ENCODE peak calls at places on chromosomes 11 and 22, in four cellular contexts. One of them, this sample, is unnamed.

GRCh38 chr11:67174311-67174710 is 55.2 kb downstream of the KDM2A start:
- DNase-seq in GM23248: no peak
- DNase-seq in GM12878: no peak
- DNase-seq in dorsolateral prefrontal cortex: no peak
- DNase-seq in this sample: no peak

GRCh38 chr22:35783943-35784614 is 66.4 kb downstream of the APOL5 start:
- DNase-seq in GM12878: no peak
- DNase-seq in dorsolateral prefrontal cortex: no peak
- DNase-seq in GM23248: peak
- DNase-seq in this sample: peak

GRCh38 chr11:11211186-11211585 is 141.9 kb downstream of the CSNK2A3 start:
- DNase-seq in dorsolateral prefrontal cortex: no peak
- DNase-seq in GM23248: no peak
- DNase-seq in GM12878: no peak
- DNase-seq in this sample: peak

GRCh38 chr11:4459470-4459869 is 10.4 kb downstream of the OR52K2 start:
- DNase-seq in GM23248: peak
- DNase-seq in dorsolateral prefrontal cortex: no peak
- DNase-seq in GM12878: no peak
- DNase-seq in this sample: peak

GRCh38 chr22:29308148-29308790 is 1.8 kb downstream of the GAS2L1 start:
- DNase-seq in dorsolateral prefrontal cortex: peak
- DNase-seq in GM23248: no peak
- DNase-seq in GM12878: no peak
- DNase-seq in this sample: no peak

GRCh38 chr11:43508511-43508918 is 149.8 kb downstream of the TTC17 start:
- DNase-seq in dorsolateral prefrontal cortex: no peak
- DNase-seq in GM12878: no peak
- DNase-seq in GM23248: peak
- DNase-seq in this sample: peak

GRCh38 chr11:61072316-61073109 is 29.8 kb upstream of the CD5 start:
- DNase-seq in dorsolateral prefrontal cortex: no peak
- DNase-seq in GM23248: no peak
- DNase-seq in GM12878: no peak
- DNase-seq in this sample: no peak

GRCh38 chr22:38078046-38078840 is 5.7 kb downstream of the SLC16A8 start:
- DNase-seq in dorsolateral prefrontal cortex: no peak
- DNase-seq in GM23248: no peak
- DNase-seq in GM12878: no peak
- DNase-seq in this sample: no peak

GRCh38 chr11:85132839-85133238 is 494.3 kb downstream of the DLG2 start:
- DNase-seq in dorsolateral prefrontal cortex: peak
- DNase-seq in GM23248: peak
- DNase-seq in GM12878: no peak
- DNase-seq in this sample: peak

GRCh38 chr11:57638005-57638760 is 11.5 kb downstream of the YPEL4 start:
- DNase-seq in GM12878: no peak
- DNase-seq in dorsolateral prefrontal cortex: peak
- DNase-seq in GM23248: peak
- DNase-seq in this sample: peak

GRCh38 chr11:119120639-119121007 is 757 bp upstream of the HINFP start:
- DNase-seq in GM12878: no peak
- DNase-seq in GM23248: peak
- DNase-seq in dorsolateral prefrontal cortex: no peak
- DNase-seq in this sample: peak

GRCh38 chr22:22080270-22080669 is 97.7 kb upstream of the TOP3B start:
- DNase-seq in dorsolateral prefrontal cortex: no peak
- DNase-seq in GM12878: no peak
- DNase-seq in GM23248: no peak
- DNase-seq in this sample: peak

GRCh38 chr11:58395581-58395980 is 11.1 kb downstream of the OR5B3 start:
- DNase-seq in dorsolateral prefrontal cortex: no peak
- DNase-seq in GM12878: no peak
- DNase-seq in GM23248: peak
- DNase-seq in this sample: peak

GRCh38 chr11:1756024-1756561 is 5.7 kb upstream of the IFITM10 start:
- DNase-seq in GM12878: no peak
- DNase-seq in GM23248: no peak
- DNase-seq in dorsolateral prefrontal cortex: no peak
- DNase-seq in this sample: no peak

GRCh38 chr11:124812876-124813275 is 12.7 kb upstream of the MSANTD2 start:
- DNase-seq in GM12878: no peak
- DNase-seq in GM23248: peak
- DNase-seq in dorsolateral prefrontal cortex: no peak
- DNase-seq in this sample: no peak

GRCh38 chr11:124315052-124315451 is 1.3 kb upstream of the OR8D1 start:
- DNase-seq in dorsolateral prefrontal cortex: no peak
- DNase-seq in GM23248: peak
- DNase-seq in GM12878: no peak
- DNase-seq in this sample: peak

GRCh38 chr11:9250139-9250582 is 15.0 kb downstream of the DENND5A start:
- DNase-seq in dorsolateral prefrontal cortex: no peak
- DNase-seq in GM12878: peak
- DNase-seq in GM23248: no peak
- DNase-seq in this sample: no peak

GRCh38 chr11:67053896-67054850 is 2.5 kb upstream of the RHOD start:
- DNase-seq in GM12878: no peak
- DNase-seq in dorsolateral prefrontal cortex: peak
- DNase-seq in GM23248: peak
- DNase-seq in this sample: peak

GRCh38 chr11:70399681-70400112 is 1.4 kb downstream of the CTTN start:
- DNase-seq in GM23248: peak
- DNase-seq in GM12878: no peak
- DNase-seq in dorsolateral prefrontal cortex: peak
- DNase-seq in this sample: peak

GRCh38 chr11:19511413-19512183 is 201.0 kb upstream of the NAV2 start:
- DNase-seq in GM23248: no peak
- DNase-seq in GM12878: no peak
- DNase-seq in dorsolateral prefrontal cortex: peak
- DNase-seq in this sample: peak

GRCh38 chr11:134901536-134901935 is 489.5 kb upstream of the B3GAT1 start:
- DNase-seq in GM23248: no peak
- DNase-seq in dorsolateral prefrontal cortex: no peak
- DNase-seq in GM12878: no peak
- DNase-seq in this sample: no peak

GRCh38 chr11:118957549-118957948 is 1.5 kb downstream of the UPK2 start:
- DNase-seq in dorsolateral prefrontal cortex: no peak
- DNase-seq in GM12878: no peak
- DNase-seq in GM23248: no peak
- DNase-seq in this sample: no peak

DNA sequence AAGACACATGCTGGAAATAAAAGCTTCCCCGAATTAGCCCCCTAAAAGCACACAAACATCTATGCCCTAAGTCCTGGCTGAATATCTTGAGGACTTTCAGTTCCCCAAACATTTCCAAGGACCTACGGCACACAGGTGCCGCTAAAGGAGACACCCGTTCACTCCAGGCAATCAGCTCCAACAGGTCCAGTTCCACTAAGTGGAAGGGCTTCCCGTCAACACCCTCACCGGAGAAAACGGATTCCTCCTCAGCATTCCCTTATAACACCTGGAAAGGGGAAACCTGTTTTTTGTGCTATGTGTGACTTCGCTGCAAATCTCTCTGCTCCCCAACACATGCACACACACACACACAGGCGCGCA is 3.9 kb downstream of the TENM4 start:
- DNase-seq in GM23248: no peak
- DNase-seq in dorsolateral prefrontal cortex: no peak
- DNase-seq in GM12878: no peak
- DNase-seq in this sample: no peak
- H3K4me3 ChIP-seq in GM23248: peak
- H3K4me3 ChIP-seq in dorsolateral prefrontal cortex: peak
- H3K4me3 ChIP-seq in GM12878: no peak
- H3K4me3 ChIP-seq in this sample: peak

DNA sequence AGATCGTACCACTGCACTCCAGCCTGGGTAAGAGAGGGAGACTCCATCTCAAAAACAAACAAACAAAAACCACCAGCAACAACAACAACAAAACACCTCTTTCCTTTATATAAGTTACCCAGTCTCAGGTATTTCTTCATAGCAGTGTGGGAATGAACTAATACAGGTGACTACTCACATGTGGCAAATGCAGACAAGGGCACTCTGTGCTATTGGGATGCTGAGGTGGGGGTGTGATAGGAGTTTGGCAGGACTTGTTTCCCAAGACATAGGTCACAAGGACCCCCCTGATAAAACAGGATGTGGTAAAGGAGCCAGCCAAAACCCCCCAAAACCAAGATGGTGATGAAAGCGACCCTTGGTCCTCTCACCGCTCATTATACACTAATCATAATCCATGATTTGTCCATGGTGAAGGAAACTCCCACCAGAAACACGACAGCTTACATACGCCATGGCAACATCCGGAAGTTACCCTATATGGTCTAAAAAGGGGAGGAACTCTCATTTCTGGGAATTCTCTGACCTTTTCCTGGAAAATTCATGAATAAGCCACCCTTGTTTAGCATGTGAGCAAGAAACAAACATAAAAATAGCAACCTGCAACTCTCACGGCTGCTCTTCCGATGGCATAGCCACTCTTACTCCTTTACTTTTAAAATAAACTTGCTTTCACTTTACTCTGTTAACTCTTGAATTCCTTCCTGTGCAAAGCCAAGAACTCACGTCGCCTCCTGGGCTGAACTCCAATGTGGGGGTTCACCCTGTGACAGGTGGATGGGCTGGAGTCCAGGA is 18.8 kb upstream of the INCENP start:
- DNase-seq in GM23248: peak
- DNase-seq in GM12878: no peak
- DNase-seq in dorsolateral prefrontal cortex: no peak
- DNase-seq in this sample: peak
- H3K4me3 ChIP-seq in GM23248: peak
- H3K4me3 ChIP-seq in GM12878: no peak
- H3K4me3 ChIP-seq in dorsolateral prefrontal cortex: no peak
- H3K4me3 ChIP-seq in this sample: no peak

DNA sequence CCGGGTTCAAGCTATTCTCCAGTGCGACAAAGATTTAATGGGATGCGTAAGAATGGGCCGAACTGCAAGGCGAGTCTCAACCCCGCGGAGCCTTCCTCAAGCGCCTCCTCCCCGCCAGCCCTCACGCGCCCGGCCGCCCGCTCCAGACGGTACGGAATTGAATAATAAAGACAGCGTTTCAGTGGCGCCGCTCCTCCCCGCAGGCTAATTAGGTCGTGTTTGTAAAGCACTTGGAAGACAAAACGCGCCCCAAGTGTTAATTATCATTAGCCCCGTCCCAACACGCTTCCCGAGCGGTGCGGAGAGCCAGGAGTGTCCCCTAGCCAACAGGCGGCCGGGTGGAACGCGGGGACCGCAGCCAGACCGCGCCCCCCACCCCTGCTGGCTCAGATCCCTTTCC is 192.0 kb downstream of the BUD13 start:
- DNase-seq in GM12878: no peak
- DNase-seq in GM23248: peak
- DNase-seq in dorsolateral prefrontal cortex: peak
- DNase-seq in this sample: no peak
- H3K4me3 ChIP-seq in GM12878: no peak
- H3K4me3 ChIP-seq in GM23248: no peak
- H3K4me3 ChIP-seq in dorsolateral prefrontal cortex: no peak
- H3K4me3 ChIP-seq in this sample: no peak

GRCh38 chr11:46351606-46352005 is 4.3 kb downstream of the DGKZ start:
- DNase-seq in GM12878: no peak
- DNase-seq in GM23248: no peak
- DNase-seq in dorsolateral prefrontal cortex: no peak
- DNase-seq in this sample: no peak
- H3K4me3 ChIP-seq in GM12878: no peak
- H3K4me3 ChIP-seq in GM23248: no peak
- H3K4me3 ChIP-seq in dorsolateral prefrontal cortex: peak
- H3K4me3 ChIP-seq in this sample: no peak

DNA sequence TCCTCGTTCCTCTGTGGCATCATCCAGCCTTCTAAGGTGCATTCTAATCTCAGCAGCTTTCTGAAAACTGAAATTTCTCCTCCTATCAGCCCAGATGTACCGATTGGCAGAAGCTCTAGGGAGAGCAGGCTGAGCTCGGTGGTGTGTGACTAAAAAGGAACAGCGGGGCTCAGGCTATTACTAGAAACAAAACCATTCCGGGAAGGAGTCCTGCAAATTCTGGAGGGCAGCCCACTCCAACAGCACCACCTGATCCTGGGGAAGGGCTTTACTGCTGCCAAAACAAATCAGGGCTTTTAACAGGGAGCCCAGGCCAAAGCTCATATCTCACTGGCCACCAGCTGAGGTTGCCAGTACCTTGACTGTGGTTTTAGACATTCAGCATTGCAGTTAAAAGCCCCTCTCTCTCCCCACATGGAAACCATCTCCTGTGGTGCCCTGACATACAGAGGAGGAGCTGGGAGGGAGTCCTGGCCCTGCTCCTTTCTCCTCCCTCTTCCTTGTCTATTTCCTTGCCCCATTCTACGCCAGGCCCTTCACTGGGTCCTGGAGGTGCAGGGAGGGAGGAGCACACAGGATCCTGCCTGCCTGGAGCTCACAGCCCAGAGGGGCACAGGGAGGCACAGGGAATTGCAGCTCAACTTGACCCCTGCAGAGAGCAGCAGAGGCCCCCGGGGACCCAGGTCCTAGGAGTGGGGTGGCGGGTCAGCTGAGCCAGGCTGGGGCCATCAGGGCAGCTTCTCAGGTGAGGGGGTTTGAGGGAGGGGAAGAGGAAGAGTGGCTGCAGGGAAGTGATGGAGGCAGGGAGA is 889 bp downstream of the PLAAT4 start:
- DNase-seq in GM23248: peak
- DNase-seq in dorsolateral prefrontal cortex: peak
- DNase-seq in GM12878: no peak
- DNase-seq in this sample: peak
- H3K4me3 ChIP-seq in GM23248: peak
- H3K4me3 ChIP-seq in dorsolateral prefrontal cortex: peak
- H3K4me3 ChIP-seq in GM12878: peak
- H3K4me3 ChIP-seq in this sample: peak

GRCh38 chr22:17628304-17629166 is at the start of gene ATP6V1E1:
- DNase-seq in dorsolateral prefrontal cortex: peak
- DNase-seq in GM12878: peak
- DNase-seq in GM23248: peak
- DNase-seq in this sample: peak

GRCh38 chr22:17627961-17628303 is 617 bp downstream of the ATP6V1E1 start:
- DNase-seq in GM23248: peak
- DNase-seq in GM12878: no peak
- DNase-seq in dorsolateral prefrontal cortex: no peak
- DNase-seq in this sample: no peak

GRCh38 chr22:17629167-17629489 is 579 bp upstream of the ATP6V1E1 start:
- DNase-seq in GM23248: peak
- DNase-seq in dorsolateral prefrontal cortex: no peak
- DNase-seq in GM12878: no peak
- DNase-seq in this sample: no peak

GRCh38 chr22:17631076-17631565 is 2.6 kb upstream of the ATP6V1E1 start:
- DNase-seq in dorsolateral prefrontal cortex: no peak
- DNase-seq in GM23248: no peak
- DNase-seq in GM12878: no peak
- DNase-seq in this sample: no peak

DNA sequence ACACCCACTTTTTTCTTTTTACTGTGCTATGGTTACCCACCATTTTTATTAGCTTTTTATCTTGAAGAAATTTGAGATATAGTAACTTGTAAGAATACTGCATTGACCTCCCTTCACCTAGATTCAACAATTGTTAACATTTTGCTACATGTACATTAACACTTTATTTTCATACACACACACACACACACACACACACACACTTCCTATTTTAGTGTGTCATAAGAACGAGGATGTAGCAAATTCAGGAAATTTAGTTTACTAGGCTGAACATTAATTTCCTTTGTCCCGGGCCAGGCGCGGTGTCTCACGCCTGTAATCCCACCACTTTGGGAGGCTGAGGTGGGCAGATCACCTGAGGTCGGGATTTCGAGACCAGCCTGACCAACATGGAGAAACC is 1.1 kb upstream of the ATP6V1E1 start:
- DNase-seq in GM12878: no peak
- DNase-seq in dorsolateral prefrontal cortex: no peak
- DNase-seq in GM23248: no peak
- DNase-seq in this sample: no peak
- H3K4me3 ChIP-seq in GM12878: no peak
- H3K4me3 ChIP-seq in dorsolateral prefrontal cortex: no peak
- H3K4me3 ChIP-seq in GM23248: peak
- H3K4me3 ChIP-seq in this sample: peak

This sample was measured in fibroblast of mammary gland.